ENCODE peak calls at places on chromosomes 7 and 10, in five cellular contexts. X, W, Y, K and Q are unnamed samples.

GRCh38 chr7:77843194-77843593 is 44.6 kb downstream of the PHTF2 start:
- DNase-seq in X (no peak), W (no peak), Y (no peak), K (no peak), Q (no peak)

GRCh38 chr10:117311261-117311660 is 64.0 kb downstream of the PDZD8 start:
- DNase-seq in X (no peak), W (no peak), Y (no peak), K (no peak), Q (no peak)

GRCh38 chr7:30469303-30469702 is 9.3 kb downstream of the NOD1 start:
- DNase-seq in X (peak), W (peak), Y (no peak), K (peak), Q (peak)

GRCh38 chr7:48781783-48782182 is 142.6 kb upstream of the CDC14C start:
- DNase-seq in X (no peak), W (no peak), Y (no peak), K (no peak), Q (no peak)

GRCh38 chr7:11252705-11253272 is 279.1 kb downstream of the PHF14 start:
- DNase-seq in X (no peak), W (no peak), Y (no peak), K (no peak), Q (no peak)

GRCh38 chr7:2157473-2158279 is 75.1 kb downstream of the MAD1L1 start:
- DNase-seq in X (no peak), W (peak), Y (no peak), K (peak), Q (peak)

GRCh38 chr7:31688347-31688746 is 1.3 kb downstream of the PPP1R17 start:
- DNase-seq in X (no peak), W (no peak), Y (no peak), K (no peak), Q (no peak)

GRCh38 chr10:123129553-123130271 is 6.1 kb upstream of the HMX3 start:
- DNase-seq in X (no peak), W (no peak), Y (no peak), K (no peak), Q (no peak)

GRCh38 chr10:5094265-5095205 is at the start of gene AKR1C3:
- DNase-seq in X (peak), W (no peak), Y (no peak), K (no peak), Q (no peak)

GRCh38 chr10:21399392-21400015 is 126.0 kb downstream of the SKIDA1 start:
- DNase-seq in X (peak), W (no peak), Y (no peak), K (no peak), Q (no peak)

GRCh38 chr7:131945313-131945831 is 388.9 kb upstream of the PODXL start:
- DNase-seq in X (peak), W (peak), Y (peak), K (peak), Q (peak)

GRCh38 chr10:98357208-98357836 is 57.7 kb downstream of the PYROXD2 start:
- DNase-seq in X (no peak), W (no peak), Y (no peak), K (no peak), Q (no peak)

GRCh38 chr7:156238366-156239133 is 402.0 kb upstream of the RNF32 start:
- DNase-seq in X (no peak), W (no peak), Y (no peak), K (no peak), Q (peak)

GRCh38 chr10:43229208-43230061 is 37.4 kb downstream of the RASGEF1A start:
- DNase-seq in X (peak), W (no peak), Y (peak), K (peak), Q (peak)

GRCh38 chr7:102447311-102447710 is 13.9 kb downstream of the ORAI2 start:
- DNase-seq in X (no peak), W (no peak), Y (no peak), K (no peak), Q (no peak)

GRCh38 chr7:5694221-5694754 is 87.2 kb downstream of the RNF216 start:
- DNase-seq in X (no peak), W (no peak), Y (no peak), K (no peak), Q (no peak)

GRCh38 chr7:22411977-22412693 is 55.2 kb upstream of the RAPGEF5 start:
- DNase-seq in X (no peak), W (no peak), Y (no peak), K (no peak), Q (no peak)

GRCh38 chr10:96747734-96748550 is 27.6 kb upstream of the PIK3AP1 start:
- DNase-seq in X (no peak), W (no peak), Y (no peak), K (no peak), Q (no peak)

GRCh38 chr10:130137077-130137448 is 872 bp downstream of the GLRX3 start:
- DNase-seq in X (peak), W (no peak), Y (no peak), K (no peak), Q (no peak)

GRCh38 chr7:156095908-156096539 is 283.8 kb upstream of the SHH start:
- DNase-seq in X (no peak), W (no peak), Y (no peak), K (no peak), Q (no peak)

GRCh38 chr7:50621932-50622587 is 56.9 kb upstream of the DDC start:
- DNase-seq in X (no peak), W (no peak), Y (no peak), K (peak), Q (no peak)

GRCh38 chr7:79084423-79084822 is 369.0 kb downstream of the MAGI2 start:
- DNase-seq in X (no peak), W (no peak), Y (no peak), K (no peak), Q (no peak)

GRCh38 chr7:157153260-157153659 is 14.5 kb downstream of the UBE3C start:
- DNase-seq in X (no peak), W (no peak), Y (no peak), K (no peak), Q (no peak)

GRCh38 chr10:48607356-48608278 is 2.7 kb upstream of the ARHGAP22 start:
- DNase-seq in X (no peak), W (no peak), Y (no peak), K (peak), Q (no peak)

GRCh38 chr7:106534271-106534846 is 126.6 kb downstream of the CCDC71L start:
- DNase-seq in X (no peak), W (no peak), Y (no peak), K (no peak), Q (no peak)

GRCh38 chr10:80460399-80461207 is 6.5 kb downstream of the TSPAN14 start:
- DNase-seq in X (no peak), W (peak), Y (no peak), K (no peak), Q (no peak)

GRCh38 chr7:142703655-142704310 is 45.5 kb upstream of the PRSS1 start:
- DNase-seq in X (no peak), W (no peak), Y (no peak), K (no peak), Q (no peak)

GRCh38 chr7:117946201-117946633 is 73.0 kb upstream of the CTTNBP2 start:
- DNase-seq in X (no peak), W (no peak), Y (no peak), K (no peak), Q (no peak)

GRCh38 chr7:130131964-130132875 is 61.9 kb downstream of the KLHDC10 start:
- DNase-seq in X (no peak), W (no peak), Y (no peak), K (no peak), Q (no peak)

GRCh38 chr7:142669074-142669654 is 80.1 kb upstream of the PRSS1 start:
- DNase-seq in X (peak), W (no peak), Y (no peak), K (peak), Q (no peak)

GRCh38 chr10:34001087-34001580 is 666.7 kb upstream of the NRP1 start:
- DNase-seq in X (no peak), W (no peak), Y (no peak), K (no peak), Q (no peak)